ENCODE peak calls at places on chromosomes 2 and 18, in five cellular contexts. One of them, this sample, is unnamed.

GRCh38 chr2:39913648-39914456 is 134.8 kb upstream of the THUMPD2 start:
- DNase-seq in right atrium auricular region: no peak
- DNase-seq in fibroblast of the aortic adventitia: peak
- DNase-seq in cardiac muscle cell: peak
- DNase-seq in kidney epithelial cell: peak
- DNase-seq in this sample: peak

GRCh38 chr2:188813315-188813714 is 160.9 kb upstream of the COL3A1 start:
- DNase-seq in right atrium auricular region: no peak
- DNase-seq in fibroblast of the aortic adventitia: peak
- DNase-seq in cardiac muscle cell: no peak
- DNase-seq in kidney epithelial cell: no peak
- DNase-seq in this sample: peak

GRCh38 chr2:160402997-160403979 is 90.3 kb downstream of the RBMS1 start:
- DNase-seq in right atrium auricular region: no peak
- DNase-seq in fibroblast of the aortic adventitia: peak
- DNase-seq in cardiac muscle cell: no peak
- DNase-seq in kidney epithelial cell: no peak
- DNase-seq in this sample: no peak

GRCh38 chr2:191478754-191479679 is 198.9 kb upstream of the NABP1 start:
- DNase-seq in right atrium auricular region: peak
- DNase-seq in fibroblast of the aortic adventitia: peak
- DNase-seq in cardiac muscle cell: peak
- DNase-seq in kidney epithelial cell: no peak
- DNase-seq in this sample: no peak

GRCh38 chr2:159574246-159574645 is 42.1 kb downstream of the BAZ2B start:
- DNase-seq in right atrium auricular region: no peak
- DNase-seq in fibroblast of the aortic adventitia: peak
- DNase-seq in cardiac muscle cell: no peak
- DNase-seq in kidney epithelial cell: no peak
- DNase-seq in this sample: no peak

GRCh38 chr2:204731996-204732395 is 186.7 kb downstream of the PARD3B start:
- DNase-seq in right atrium auricular region: no peak
- DNase-seq in fibroblast of the aortic adventitia: peak
- DNase-seq in cardiac muscle cell: no peak
- DNase-seq in kidney epithelial cell: no peak
- DNase-seq in this sample: no peak

GRCh38 chr2:215812966-215813365 is 200.4 kb downstream of the MREG start:
- DNase-seq in right atrium auricular region: no peak
- DNase-seq in fibroblast of the aortic adventitia: peak
- DNase-seq in cardiac muscle cell: no peak
- DNase-seq in kidney epithelial cell: no peak
- DNase-seq in this sample: no peak

GRCh38 chr2:220373878-220374277 is 746.4 kb downstream of the SLC4A3 start:
- DNase-seq in right atrium auricular region: no peak
- DNase-seq in fibroblast of the aortic adventitia: peak
- DNase-seq in cardiac muscle cell: no peak
- DNase-seq in kidney epithelial cell: no peak
- DNase-seq in this sample: peak

GRCh38 chr2:45992021-45992745 is 305.0 kb upstream of the EPAS1 start:
- DNase-seq in right atrium auricular region: peak
- DNase-seq in fibroblast of the aortic adventitia: peak
- DNase-seq in cardiac muscle cell: no peak
- DNase-seq in kidney epithelial cell: no peak
- DNase-seq in this sample: peak

GRCh38 chr2:236047886-236048540 is 120.2 kb downstream of the GBX2 start:
- DNase-seq in right atrium auricular region: no peak
- DNase-seq in fibroblast of the aortic adventitia: no peak
- DNase-seq in cardiac muscle cell: no peak
- DNase-seq in kidney epithelial cell: peak
- DNase-seq in this sample: no peak

GRCh38 chr2:230865766-230866703 is 1.3 kb downstream of the ITM2C start:
- DNase-seq in right atrium auricular region: no peak
- DNase-seq in fibroblast of the aortic adventitia: no peak
- DNase-seq in cardiac muscle cell: peak
- DNase-seq in kidney epithelial cell: no peak
- DNase-seq in this sample: no peak

GRCh38 chr18:50240083-50240563 is 26.2 kb downstream of the CFAP53 start:
- DNase-seq in right atrium auricular region: no peak
- DNase-seq in fibroblast of the aortic adventitia: no peak
- DNase-seq in cardiac muscle cell: no peak
- DNase-seq in kidney epithelial cell: no peak
- DNase-seq in this sample: no peak

GRCh38 chr2:185012643-185013042 is 414.3 kb downstream of the ZNF804A start:
- DNase-seq in right atrium auricular region: no peak
- DNase-seq in fibroblast of the aortic adventitia: peak
- DNase-seq in cardiac muscle cell: no peak
- DNase-seq in kidney epithelial cell: no peak
- DNase-seq in this sample: no peak

GRCh38 chr2:150802648-150803047 is 315.2 kb upstream of the RND3 start:
- DNase-seq in right atrium auricular region: no peak
- DNase-seq in fibroblast of the aortic adventitia: no peak
- DNase-seq in cardiac muscle cell: no peak
- DNase-seq in kidney epithelial cell: no peak
- DNase-seq in this sample: no peak

GRCh38 chr18:45787346-45787745 is 38.1 kb upstream of the SIGLEC15 start:
- DNase-seq in right atrium auricular region: no peak
- DNase-seq in fibroblast of the aortic adventitia: no peak
- DNase-seq in cardiac muscle cell: no peak
- DNase-seq in kidney epithelial cell: no peak
- DNase-seq in this sample: no peak

GRCh38 chr18:44130365-44130942 is 550.2 kb upstream of the SETBP1 start:
- DNase-seq in right atrium auricular region: no peak
- DNase-seq in fibroblast of the aortic adventitia: peak
- DNase-seq in cardiac muscle cell: peak
- DNase-seq in kidney epithelial cell: peak
- DNase-seq in this sample: no peak

GRCh38 chr2:109164739-109165221 is 35.8 kb downstream of the SH3RF3 start:
- DNase-seq in right atrium auricular region: peak
- DNase-seq in fibroblast of the aortic adventitia: peak
- DNase-seq in cardiac muscle cell: no peak
- DNase-seq in kidney epithelial cell: no peak
- DNase-seq in this sample: no peak

GRCh38 chr2:18630541-18630940 is 41.2 kb upstream of the NT5C1B start:
- DNase-seq in right atrium auricular region: no peak
- DNase-seq in fibroblast of the aortic adventitia: no peak
- DNase-seq in cardiac muscle cell: no peak
- DNase-seq in kidney epithelial cell: no peak
- DNase-seq in this sample: no peak

GRCh38 chr18:36580266-36580665 is 248.5 kb downstream of the TPGS2 start:
- DNase-seq in right atrium auricular region: peak
- DNase-seq in fibroblast of the aortic adventitia: peak
- DNase-seq in cardiac muscle cell: no peak
- DNase-seq in kidney epithelial cell: no peak
- DNase-seq in this sample: no peak

GRCh38 chr2:22737144-22737543 is 647.8 kb upstream of the KLHL29 start:
- DNase-seq in right atrium auricular region: no peak
- DNase-seq in fibroblast of the aortic adventitia: no peak
- DNase-seq in cardiac muscle cell: peak
- DNase-seq in kidney epithelial cell: no peak
- DNase-seq in this sample: no peak

GRCh38 chr18:39835303-39836030 is 2119.6 kb upstream of the PIK3C3 start:
- DNase-seq in right atrium auricular region: no peak
- DNase-seq in fibroblast of the aortic adventitia: no peak
- DNase-seq in cardiac muscle cell: no peak
- DNase-seq in kidney epithelial cell: no peak
- DNase-seq in this sample: no peak

GRCh38 chr2:124959582-124959981 is 934.5 kb downstream of the CNTNAP5 start:
- DNase-seq in right atrium auricular region: no peak
- DNase-seq in fibroblast of the aortic adventitia: no peak
- DNase-seq in cardiac muscle cell: no peak
- DNase-seq in kidney epithelial cell: no peak
- DNase-seq in this sample: no peak

GRCh38 chr2:181106789-181107418 is 126.5 kb downstream of the UBE2E3 start:
- DNase-seq in right atrium auricular region: no peak
- DNase-seq in fibroblast of the aortic adventitia: peak
- DNase-seq in cardiac muscle cell: no peak
- DNase-seq in kidney epithelial cell: peak
- DNase-seq in this sample: peak

GRCh38 chr2:170500770-170501169 is 214.4 kb upstream of the SP5 start:
- DNase-seq in right atrium auricular region: no peak
- DNase-seq in fibroblast of the aortic adventitia: no peak
- DNase-seq in cardiac muscle cell: no peak
- DNase-seq in kidney epithelial cell: no peak
- DNase-seq in this sample: no peak

GRCh38 chr2:156065912-156066311 is 266.6 kb downstream of the NR4A2 start:
- DNase-seq in right atrium auricular region: no peak
- DNase-seq in fibroblast of the aortic adventitia: no peak
- DNase-seq in cardiac muscle cell: no peak
- DNase-seq in kidney epithelial cell: no peak
- DNase-seq in this sample: no peak

GRCh38 chr18:72160504-72161445 is 383.4 kb downstream of the CBLN2 start:
- DNase-seq in right atrium auricular region: no peak
- DNase-seq in fibroblast of the aortic adventitia: no peak
- DNase-seq in cardiac muscle cell: no peak
- DNase-seq in kidney epithelial cell: no peak
- DNase-seq in this sample: no peak

GRCh38 chr2:158718851-158719250 is 76.3 kb upstream of the DAPL1 start:
- DNase-seq in right atrium auricular region: peak
- DNase-seq in fibroblast of the aortic adventitia: no peak
- DNase-seq in cardiac muscle cell: no peak
- DNase-seq in kidney epithelial cell: no peak
- DNase-seq in this sample: no peak

GRCh38 chr2:30230855-30231725 is at the start of gene LBH:
- DNase-seq in right atrium auricular region: peak
- DNase-seq in fibroblast of the aortic adventitia: peak
- DNase-seq in cardiac muscle cell: peak
- DNase-seq in kidney epithelial cell: no peak
- DNase-seq in this sample: peak

GRCh38 chr2:111118455-111119003 is 2.2 kb upstream of the BCL2L11 start:
- DNase-seq in right atrium auricular region: peak
- DNase-seq in fibroblast of the aortic adventitia: no peak
- DNase-seq in cardiac muscle cell: no peak
- DNase-seq in kidney epithelial cell: no peak
- DNase-seq in this sample: no peak

GRCh38 chr2:64850641-64851040 is 138.6 kb upstream of the SLC1A4 start:
- DNase-seq in right atrium auricular region: no peak
- DNase-seq in fibroblast of the aortic adventitia: peak
- DNase-seq in cardiac muscle cell: no peak
- DNase-seq in kidney epithelial cell: no peak
- DNase-seq in this sample: no peak

GRCh38 chr2:206981739-206982336 is 42.5 kb downstream of the CPO start:
- DNase-seq in right atrium auricular region: peak
- DNase-seq in fibroblast of the aortic adventitia: peak
- DNase-seq in cardiac muscle cell: peak
- DNase-seq in kidney epithelial cell: peak
- DNase-seq in this sample: no peak

GRCh38 chr2:108959401-108959800 is 29.6 kb downstream of the EDAR start:
- DNase-seq in right atrium auricular region: no peak
- DNase-seq in fibroblast of the aortic adventitia: peak
- DNase-seq in cardiac muscle cell: no peak
- DNase-seq in kidney epithelial cell: no peak
- DNase-seq in this sample: no peak

GRCh38 chr18:54928236-54928635 is 31.0 kb downstream of the CCDC68 start:
- DNase-seq in right atrium auricular region: no peak
- DNase-seq in fibroblast of the aortic adventitia: peak
- DNase-seq in cardiac muscle cell: no peak
- DNase-seq in kidney epithelial cell: no peak
- DNase-seq in this sample: no peak

GRCh38 chr2:224982226-224982625 is 60.0 kb downstream of the DOCK10 start:
- DNase-seq in right atrium auricular region: no peak
- DNase-seq in fibroblast of the aortic adventitia: peak
- DNase-seq in cardiac muscle cell: no peak
- DNase-seq in kidney epithelial cell: no peak
- DNase-seq in this sample: no peak

GRCh38 chr2:173030541-173031485 is 44.8 kb upstream of the MAP3K20 start:
- DNase-seq in right atrium auricular region: no peak
- DNase-seq in fibroblast of the aortic adventitia: no peak
- DNase-seq in cardiac muscle cell: no peak
- DNase-seq in kidney epithelial cell: no peak
- DNase-seq in this sample: no peak

GRCh38 chr2:99818842-99819241 is 323.5 kb downstream of the AFF3 start:
- DNase-seq in right atrium auricular region: no peak
- DNase-seq in fibroblast of the aortic adventitia: peak
- DNase-seq in cardiac muscle cell: peak
- DNase-seq in kidney epithelial cell: no peak
- DNase-seq in this sample: no peak
- TF ChIP-seq CTCF in right atrium auricular region: no peak
- TF ChIP-seq CTCF in fibroblast of the aortic adventitia: peak
- TF ChIP-seq CTCF in cardiac muscle cell: no peak
- TF ChIP-seq CTCF in kidney epithelial cell: peak
- TF ChIP-seq CTCF in this sample: no peak

GRCh38 chr2:3535467-3535793 is 16.1 kb upstream of the ADI1 start:
- DNase-seq in right atrium auricular region: no peak
- DNase-seq in fibroblast of the aortic adventitia: no peak
- DNase-seq in cardiac muscle cell: no peak
- DNase-seq in kidney epithelial cell: no peak
- DNase-seq in this sample: no peak
- H3K4me3 ChIP-seq in right atrium auricular region: peak
- H3K4me3 ChIP-seq in fibroblast of the aortic adventitia: peak
- H3K4me3 ChIP-seq in cardiac muscle cell: no peak
- H3K4me3 ChIP-seq in kidney epithelial cell: peak
- H3K4me3 ChIP-seq in this sample: peak

GRCh38 chr2:232432598-232433184 is 23.3 kb upstream of the ALPI start:
- DNase-seq in right atrium auricular region: no peak
- DNase-seq in fibroblast of the aortic adventitia: no peak
- DNase-seq in cardiac muscle cell: no peak
- DNase-seq in kidney epithelial cell: no peak
- DNase-seq in this sample: no peak
- TF ChIP-seq CTCF in right atrium auricular region: no peak
- TF ChIP-seq CTCF in fibroblast of the aortic adventitia: no peak
- TF ChIP-seq CTCF in cardiac muscle cell: peak
- TF ChIP-seq CTCF in kidney epithelial cell: no peak
- TF ChIP-seq CTCF in this sample: no peak

GRCh38 chr2:28952806-28953190 is 28.3 kb upstream of the TOGARAM2 start:
- DNase-seq in right atrium auricular region: no peak
- DNase-seq in fibroblast of the aortic adventitia: no peak
- DNase-seq in cardiac muscle cell: no peak
- DNase-seq in kidney epithelial cell: no peak
- DNase-seq in this sample: no peak

GRCh38 chr2:28956890-28957289 is 24.2 kb upstream of the TOGARAM2 start:
- DNase-seq in right atrium auricular region: no peak
- DNase-seq in fibroblast of the aortic adventitia: no peak
- DNase-seq in cardiac muscle cell: no peak
- DNase-seq in kidney epithelial cell: no peak
- DNase-seq in this sample: no peak

GRCh38 chr2:28955492-28955891 is 25.6 kb upstream of the TOGARAM2 start:
- DNase-seq in right atrium auricular region: no peak
- DNase-seq in fibroblast of the aortic adventitia: no peak
- DNase-seq in cardiac muscle cell: no peak
- DNase-seq in kidney epithelial cell: no peak
- DNase-seq in this sample: no peak

GRCh38 chr2:28958689-28959088 is 22.4 kb upstream of the TOGARAM2 start:
- DNase-seq in right atrium auricular region: peak
- DNase-seq in fibroblast of the aortic adventitia: peak
- DNase-seq in cardiac muscle cell: peak
- DNase-seq in kidney epithelial cell: no peak
- DNase-seq in this sample: peak

DNA sequence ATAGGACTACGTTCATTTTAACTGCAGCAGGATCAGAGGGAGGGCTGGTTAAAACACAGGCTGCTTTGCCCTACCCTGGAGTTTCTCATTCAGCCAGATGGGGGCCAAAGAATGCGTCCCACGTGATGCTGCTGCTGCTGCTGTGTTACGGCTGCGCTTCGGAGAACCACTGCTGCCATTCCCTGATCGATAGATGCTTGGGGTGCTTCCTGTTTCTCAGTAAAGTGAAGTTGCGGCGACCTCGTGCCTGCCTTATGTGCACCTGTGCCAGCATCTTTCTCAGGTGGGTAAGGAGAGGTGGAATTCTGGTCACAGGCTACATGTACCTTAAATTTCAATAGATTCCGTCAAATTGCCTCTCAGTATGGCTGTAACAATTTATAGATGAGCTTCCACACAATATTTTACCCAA is 24.7 kb upstream of the TOGARAM2 start:
- DNase-seq in right atrium auricular region: no peak
- DNase-seq in fibroblast of the aortic adventitia: peak
- DNase-seq in cardiac muscle cell: peak
- DNase-seq in kidney epithelial cell: no peak
- DNase-seq in this sample: no peak
- H3K4me3 ChIP-seq in right atrium auricular region: no peak
- H3K4me3 ChIP-seq in fibroblast of the aortic adventitia: peak
- H3K4me3 ChIP-seq in cardiac muscle cell: no peak
- H3K4me3 ChIP-seq in kidney epithelial cell: no peak
- H3K4me3 ChIP-seq in this sample: peak